ENCODE peak calls at places on chromosomes 16 and 17, in seven cellular contexts. I is DMS 273 treated with DMSO at 0.1 percent for 48 hours, K is EH, S is PC-9, N is astrocyte of the cerebellum, E is iris pigment epithelial cell, W is GM13976. Z is an unnamed sample.
A peak's percentile ranks its signal among the peaks of the same experiment; 100 is the strongest.

GRCh38 chr17:81207610-81208581 is 14.9 kb downstream of the CEP131 start:
- DNase-seq in I (no peak), K (no peak), S (no peak), N (no peak), E (no peak), W (no peak), Z (no peak)

GRCh38 chr16:79707867-79708266 is 107.3 kb upstream of the MAF start:
- DNase-seq in I (no peak), K (no peak), S (no peak), N (no peak), E (no peak), W (no peak), Z (no peak)

GRCh38 chr16:13997933-13998332 is 73.2 kb upstream of the MRTFB start:
- DNase-seq in I (no peak), K (no peak), S (no peak), N (no peak), E (no peak), W (peak; percentile 43), Z (peak; percentile 70)

GRCh38 chr17:66945451-66945850 is 19.1 kb upstream of the CACNG4 start:
- DNase-seq in I (no peak), K (no peak), S (no peak), N (peak; percentile 16), E (no peak), W (no peak), Z (no peak)

GRCh38 chr17:65503557-65503956 is 57.9 kb downstream of the AXIN2 start:
- DNase-seq in I (no peak), K (no peak), S (no peak), N (no peak), E (no peak), W (no peak), Z (no peak)

GRCh38 chr16:11391576-11391975 is 46.3 kb downstream of the RMI2 start:
- DNase-seq in I (no peak), K (no peak), S (peak; percentile 78), N (no peak), E (no peak), W (no peak), Z (no peak)

GRCh38 chr17:61689610-61690180 is 98.7 kb upstream of the NACA2 start:
- DNase-seq in I (no peak), K (peak; percentile 59), S (no peak), N (no peak), E (peak; percentile 16), W (no peak), Z (no peak)

GRCh38 chr16:14205666-14206065 is 134.5 kb downstream of the MRTFB start:
- DNase-seq in I (no peak), K (no peak), S (no peak), N (no peak), E (peak; percentile 58), W (peak; percentile 20), Z (no peak)

GRCh38 chr17:34652001-34652400 is 72.6 kb downstream of the TMEM132E start:
- DNase-seq in I (no peak), K (no peak), S (no peak), N (no peak), E (no peak), W (no peak), Z (no peak)

GRCh38 chr16:67199011-67199807 is at the start of gene ELMO3:
- DNase-seq in I (no peak), K (no peak), S (peak; percentile 79), N (no peak), E (no peak), W (peak; percentile 36), Z (no peak)

GRCh38 chr17:32142038-32142856 is at the start of gene RHOT1:
- DNase-seq in I (peak; percentile 62), K (peak; percentile 93), S (peak; percentile 75), N (peak; percentile 79), E (peak; percentile 93), W (peak; percentile 87), Z (peak; percentile 84)

GRCh38 chr17:10151667-10152496 is 46.5 kb downstream of the GAS7 start:
- DNase-seq in I (no peak), K (no peak), S (no peak), N (peak; percentile 34), E (no peak), W (no peak), Z (no peak)

GRCh38 chr16:5070431-5071186 is 1.0 kb upstream of the ALG1 start:
- DNase-seq in I (no peak), K (no peak), S (no peak), N (no peak), E (no peak), W (peak; percentile 23), Z (no peak)

GRCh38 chr16:64339052-64339770 is 782.7 kb downstream of the CDH11 start:
- DNase-seq in I (no peak), K (peak; percentile 95), S (no peak), N (peak; percentile 20), E (peak; percentile 5), W (no peak), Z (peak; percentile 50)

GRCh38 chr17:40534431-40535189 is 30.7 kb downstream of the CCR7 start:
- DNase-seq in I (no peak), K (no peak), S (no peak), N (no peak), E (no peak), W (no peak), Z (no peak)

GRCh38 chr16:27853101-27853500 is 210.4 kb downstream of the GSG1L start:
- DNase-seq in I (no peak), K (no peak), S (no peak), N (no peak), E (no peak), W (peak; percentile 6), Z (no peak)

GRCh38 chr17:77926144-77926543 is 32.4 kb upstream of the TNRC6C start:
- DNase-seq in I (no peak), K (no peak), S (no peak), N (no peak), E (no peak), W (no peak), Z (no peak)

GRCh38 chr17:1197781-1198490 is 18.2 kb upstream of the ABR start:
- DNase-seq in I (no peak), K (peak; percentile 46), S (no peak), N (peak; percentile 26), E (peak; percentile 63), W (peak; percentile 87), Z (no peak)

GRCh38 chr17:7392696-7393612 is 1.4 kb downstream of the PLSCR3 start:
- DNase-seq in I (no peak), K (no peak), S (no peak), N (no peak), E (no peak), W (no peak), Z (no peak)

GRCh38 chr17:65261682-65262636 is 124.8 kb downstream of the RGS9 start:
- DNase-seq in I (no peak), K (peak; percentile 51), S (no peak), N (no peak), E (peak; percentile 51), W (no peak), Z (peak; percentile 20)

GRCh38 chr17:47678196-47678595 is 15.8 kb upstream of the TBKBP1 start:
- DNase-seq in I (no peak), K (no peak), S (no peak), N (no peak), E (no peak), W (no peak), Z (no peak)

GRCh38 chr17:79033741-79034501 is 10.0 kb downstream of the C1QTNF1 start:
- DNase-seq in I (peak; percentile 92), K (no peak), S (no peak), N (no peak), E (no peak), W (no peak), Z (no peak)

GRCh38 chr16:49739381-49739780 is 116.5 kb downstream of the ZNF423 start:
- DNase-seq in I (no peak), K (no peak), S (no peak), N (no peak), E (no peak), W (no peak), Z (no peak)

GRCh38 chr16:25140459-25140858 is 28.9 kb downstream of the LCMT1 start:
- DNase-seq in I (no peak), K (peak; percentile 27), S (no peak), N (no peak), E (peak; percentile 37), W (no peak), Z (no peak)

GRCh38 chr16:87086156-87086555 is 231.0 kb downstream of the C16orf95 start:
- DNase-seq in I (no peak), K (peak; percentile 84), S (no peak), N (peak; percentile 75), E (peak; percentile 69), W (no peak), Z (peak; percentile 6)

GRCh38 chr17:40540448-40540847 is 24.8 kb downstream of the CCR7 start:
- DNase-seq in I (no peak), K (no peak), S (no peak), N (no peak), E (no peak), W (no peak), Z (no peak)

GRCh38 chr16:13554643-13555042 is 365.3 kb upstream of the ERCC4 start:
- DNase-seq in I (no peak), K (no peak), S (no peak), N (no peak), E (no peak), W (no peak), Z (no peak)

GRCh38 chr17:51365090-51365489 is 104.7 kb downstream of the UTP18 start:
- DNase-seq in I (no peak), K (no peak), S (no peak), N (no peak), E (no peak), W (no peak), Z (no peak)

GRCh38 chr17:82036634-82037112 is 824 bp downstream of the DCXR start:
- DNase-seq in I (no peak), K (no peak), S (no peak), N (no peak), E (no peak), W (no peak), Z (no peak)

GRCh38 chr17:64223283-64223682 is 39.8 kb downstream of the TEX2 start:
- DNase-seq in I (no peak), K (no peak), S (no peak), N (no peak), E (no peak), W (no peak), Z (no peak)

GRCh38 chr17:40462343-40463121 is 19.3 kb downstream of the IGFBP4 start:
- DNase-seq in I (no peak), K (no peak), S (no peak), N (no peak), E (no peak), W (no peak), Z (no peak)

GRCh38 chr16:15686287-15686686 is 36.2 kb downstream of the NDE1 start:
- DNase-seq in I (no peak), K (no peak), S (no peak), N (no peak), E (no peak), W (no peak), Z (no peak)

Z was measured in RCC 7860.